ENCODE peak calls at places on chromosomes 16 and 17, in four cellular contexts. One of them, this sample, is unnamed.

GRCh38 chr17:3127451-3127850 is at the start of gene OR1G1:
- DNase-seq in K562: no peak
- DNase-seq in GM12878: no peak
- DNase-seq in HepG2: no peak
- DNase-seq in this sample: no peak

GRCh38 chr16:477758-478157 is 49.8 kb upstream of the CAPN15 start:
- DNase-seq in GM12878: no peak
- DNase-seq in K562: no peak
- DNase-seq in HepG2: no peak
- DNase-seq in this sample: no peak

GRCh38 chr16:51756447-51757123 is 605.5 kb upstream of the SALL1 start:
- DNase-seq in K562: no peak
- DNase-seq in HepG2: no peak
- DNase-seq in GM12878: no peak
- DNase-seq in this sample: no peak

GRCh38 chr16:56420613-56421012 is 4.7 kb downstream of the AMFR start:
- DNase-seq in K562: no peak
- DNase-seq in HepG2: no peak
- DNase-seq in GM12878: no peak
- DNase-seq in this sample: no peak

GRCh38 chr16:24848065-24848464 is 2.3 kb downstream of the SLC5A11 start:
- DNase-seq in HepG2: no peak
- DNase-seq in K562: no peak
- DNase-seq in GM12878: no peak
- DNase-seq in this sample: no peak

GRCh38 chr16:48542020-48542473 is 67.9 kb downstream of the N4BP1 start:
- DNase-seq in GM12878: no peak
- DNase-seq in HepG2: no peak
- DNase-seq in K562: no peak
- DNase-seq in this sample: no peak

GRCh38 chr17:27915715-27916114 is 22.6 kb upstream of the LYRM9 start:
- DNase-seq in GM12878: no peak
- DNase-seq in K562: no peak
- DNase-seq in HepG2: no peak
- DNase-seq in this sample: peak

GRCh38 chr16:4529085-4530060 is 9.2 kb downstream of the CDIP1 start:
- DNase-seq in HepG2: no peak
- DNase-seq in K562: no peak
- DNase-seq in GM12878: peak
- DNase-seq in this sample: peak

GRCh38 chr16:71229344-71229743 is 1.2 kb downstream of the HYDIN start:
- DNase-seq in K562: no peak
- DNase-seq in GM12878: no peak
- DNase-seq in HepG2: no peak
- DNase-seq in this sample: no peak

GRCh38 chr16:80433617-80434016 is 107.2 kb upstream of the DYNLRB2 start:
- DNase-seq in K562: no peak
- DNase-seq in HepG2: no peak
- DNase-seq in GM12878: no peak
- DNase-seq in this sample: no peak

GRCh38 chr17:80364091-80364691 is 50.8 kb upstream of the ENDOV start:
- DNase-seq in HepG2: peak
- DNase-seq in GM12878: no peak
- DNase-seq in K562: no peak
- DNase-seq in this sample: peak

GRCh38 chr17:73430848-73431247 is 119.0 kb upstream of the CDC42EP4 start:
- DNase-seq in HepG2: no peak
- DNase-seq in K562: no peak
- DNase-seq in GM12878: no peak
- DNase-seq in this sample: no peak

GRCh38 chr16:79190542-79190941 is 410.0 kb downstream of the MAF start:
- DNase-seq in GM12878: no peak
- DNase-seq in HepG2: no peak
- DNase-seq in K562: no peak
- DNase-seq in this sample: no peak

GRCh38 chr17:69528035-69528434 is 113.5 kb downstream of the MAP2K6 start:
- DNase-seq in K562: no peak
- DNase-seq in GM12878: no peak
- DNase-seq in HepG2: no peak
- DNase-seq in this sample: no peak

GRCh38 chr16:74296465-74297295 is at the start of gene PSMD7:
- DNase-seq in GM12878: peak
- DNase-seq in HepG2: peak
- DNase-seq in K562: peak
- DNase-seq in this sample: peak

GRCh38 chr16:84928679-84929420 is 82.5 kb downstream of the ZDHHC7 start:
- DNase-seq in HepG2: no peak
- DNase-seq in GM12878: no peak
- DNase-seq in K562: peak
- DNase-seq in this sample: no peak

GRCh38 chr17:43467981-43468541 is 15.7 kb upstream of the DHX8 start:
- DNase-seq in HepG2: no peak
- DNase-seq in GM12878: no peak
- DNase-seq in K562: no peak
- DNase-seq in this sample: no peak

GRCh38 chr16:66275795-66276428 is 90.6 kb upstream of the CDH5 start:
- DNase-seq in K562: peak
- DNase-seq in HepG2: peak
- DNase-seq in GM12878: no peak
- DNase-seq in this sample: peak

GRCh38 chr17:35666070-35666469 is 65.4 kb upstream of the RASL10B start:
- DNase-seq in GM12878: no peak
- DNase-seq in HepG2: no peak
- DNase-seq in K562: no peak
- DNase-seq in this sample: no peak

GRCh38 chr17:80113033-80113484 is 11.7 kb downstream of the GAA start:
- DNase-seq in GM12878: no peak
- DNase-seq in K562: peak
- DNase-seq in HepG2: no peak
- DNase-seq in this sample: no peak

GRCh38 chr16:67546761-67547422 is 15.4 kb upstream of the CTCF start:
- DNase-seq in GM12878: no peak
- DNase-seq in K562: peak
- DNase-seq in HepG2: peak
- DNase-seq in this sample: peak

GRCh38 chr16:25707982-25708583 is 16.3 kb downstream of the HS3ST4 start:
- DNase-seq in K562: peak
- DNase-seq in HepG2: peak
- DNase-seq in GM12878: no peak
- DNase-seq in this sample: peak

GRCh38 chr16:75075688-75076268 is 40.8 kb downstream of the LDHD start:
- DNase-seq in K562: no peak
- DNase-seq in GM12878: no peak
- DNase-seq in HepG2: no peak
- DNase-seq in this sample: no peak

GRCh38 chr16:12295395-12295794 is 318.9 kb downstream of the SNX29 start:
- DNase-seq in GM12878: no peak
- DNase-seq in K562: no peak
- DNase-seq in HepG2: no peak
- DNase-seq in this sample: no peak

GRCh38 chr17:7884581-7885356 is 3.8 kb upstream of the CHD3 start:
- DNase-seq in HepG2: no peak
- DNase-seq in K562: peak
- DNase-seq in GM12878: no peak
- DNase-seq in this sample: no peak

GRCh38 chr17:68656666-68657065 is 55.5 kb upstream of the FAM20A start:
- DNase-seq in HepG2: no peak
- DNase-seq in K562: no peak
- DNase-seq in GM12878: no peak
- DNase-seq in this sample: no peak

GRCh38 chr16:12229759-12230594 is 253.4 kb downstream of the SNX29 start:
- DNase-seq in K562: no peak
- DNase-seq in GM12878: no peak
- DNase-seq in HepG2: peak
- DNase-seq in this sample: no peak

GRCh38 chr16:85452364-85453178 is 160.6 kb upstream of the GSE1 start:
- DNase-seq in K562: no peak
- DNase-seq in GM12878: no peak
- DNase-seq in HepG2: no peak
- DNase-seq in this sample: no peak

GRCh38 chr16:19135896-19136438 is 22.2 kb downstream of the ITPRIPL2 start:
- DNase-seq in HepG2: no peak
- DNase-seq in K562: peak
- DNase-seq in GM12878: no peak
- DNase-seq in this sample: no peak

GRCh38 chr17:16398270-16399267 is 16.8 kb upstream of the TRPV2 start:
- DNase-seq in HepG2: peak
- DNase-seq in K562: peak
- DNase-seq in GM12878: peak
- DNase-seq in this sample: no peak

GRCh38 chr17:1298616-1299015 is 19.2 kb downstream of the TRARG1 start:
- DNase-seq in HepG2: no peak
- DNase-seq in GM12878: no peak
- DNase-seq in K562: peak
- DNase-seq in this sample: peak

GRCh38 chr17:57720636-57721035 is 24.5 kb downstream of the CCDC182 start:
- DNase-seq in HepG2: no peak
- DNase-seq in K562: no peak
- DNase-seq in GM12878: no peak
- DNase-seq in this sample: no peak
- TF ChIP-seq CBFB in HepG2: no peak
- TF ChIP-seq CBFB in K562: no peak
- TF ChIP-seq CBFB in GM12878: no peak
- TF ChIP-seq CBFB in this sample: no peak

DNA sequence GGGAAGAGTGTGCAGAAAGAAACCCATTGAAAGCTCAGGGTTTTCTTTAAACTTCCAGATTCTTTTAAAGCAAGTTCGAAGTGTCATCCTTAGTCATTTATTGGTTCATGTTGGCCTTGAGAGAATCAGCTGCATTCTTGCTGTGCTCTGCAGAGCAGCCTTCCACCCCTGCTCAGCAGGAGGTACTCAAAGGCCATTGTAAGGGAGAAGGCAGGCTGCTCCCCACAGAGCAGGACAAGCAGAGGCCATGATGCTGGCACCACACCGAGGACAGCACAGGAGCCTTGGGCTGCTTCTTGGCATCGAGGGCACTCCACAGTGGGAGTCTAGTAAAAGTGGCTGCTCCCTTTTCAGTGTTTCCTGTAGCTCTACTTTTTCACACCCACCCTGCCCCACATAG is 29.6 kb downstream of the NMT1 start:
- DNase-seq in GM12878: no peak
- DNase-seq in K562: no peak
- DNase-seq in HepG2: no peak
- DNase-seq in this sample: no peak
- TF ChIP-seq CBFB in GM12878: no peak
- TF ChIP-seq CBFB in K562: no peak
- TF ChIP-seq CBFB in HepG2: no peak
- TF ChIP-seq CBFB in this sample: no peak

GRCh38 chr17:57644311-57644710 is 100.8 kb downstream of the CCDC182 start:
- DNase-seq in K562: no peak
- DNase-seq in GM12878: no peak
- DNase-seq in HepG2: no peak
- DNase-seq in this sample: no peak

GRCh38 chr17:57649191-57649590 is 95.9 kb downstream of the CCDC182 start:
- DNase-seq in HepG2: no peak
- DNase-seq in GM12878: no peak
- DNase-seq in K562: no peak
- DNase-seq in this sample: no peak

GRCh38 chr17:57648720-57649119 is 96.4 kb downstream of the CCDC182 start:
- DNase-seq in K562: no peak
- DNase-seq in GM12878: no peak
- DNase-seq in HepG2: no peak
- DNase-seq in this sample: no peak

GRCh38 chr17:57643062-57643461 is 102.0 kb downstream of the CCDC182 start:
- DNase-seq in K562: no peak
- DNase-seq in GM12878: no peak
- DNase-seq in HepG2: no peak
- DNase-seq in this sample: no peak

GRCh38 chr17:57645950-57646686 is 99.0 kb downstream of the CCDC182 start:
- DNase-seq in HepG2: no peak
- DNase-seq in GM12878: no peak
- DNase-seq in K562: no peak
- DNase-seq in this sample: no peak
- TF ChIP-seq CBFB in HepG2: no peak
- TF ChIP-seq CBFB in GM12878: no peak
- TF ChIP-seq CBFB in K562: no peak
- TF ChIP-seq CBFB in this sample: no peak

DNA sequence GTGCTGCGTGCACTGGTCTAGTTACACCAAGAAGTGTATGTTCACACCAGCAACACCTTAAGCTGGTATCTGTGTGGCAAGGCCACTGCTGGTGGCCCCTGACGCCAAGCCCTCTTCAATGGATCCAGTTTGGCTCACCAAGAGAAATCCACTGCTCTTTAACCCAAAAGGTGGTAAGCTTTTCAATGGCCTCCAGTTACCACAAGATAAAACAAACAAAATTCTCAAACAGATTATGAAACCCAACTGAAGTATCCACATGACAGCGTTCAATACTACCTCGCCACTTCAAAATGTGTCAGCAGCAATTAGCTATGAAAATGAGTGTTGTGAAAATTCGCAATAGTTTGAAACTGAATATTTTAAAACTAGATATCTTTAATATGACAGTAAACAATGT is 96.5 kb upstream of the AKTIP start:
- DNase-seq in GM12878: no peak
- DNase-seq in K562: no peak
- DNase-seq in HepG2: peak
- DNase-seq in this sample: no peak
- TF ChIP-seq CBFB in GM12878: no peak
- TF ChIP-seq CBFB in K562: no peak
- TF ChIP-seq CBFB in HepG2: no peak
- TF ChIP-seq CBFB in this sample: no peak

GRCh38 chr16:47017636-47018035 is 44.2 kb upstream of the DNAJA2 start:
- DNase-seq in GM12878: no peak
- DNase-seq in HepG2: no peak
- DNase-seq in K562: no peak
- DNase-seq in this sample: no peak

GRCh38 chr16:47018223-47018891 is 44.9 kb upstream of the DNAJA2 start:
- DNase-seq in HepG2: peak
- DNase-seq in GM12878: peak
- DNase-seq in K562: peak
- DNase-seq in this sample: peak

GRCh38 chr16:47019563-47019962 is 46.1 kb upstream of the DNAJA2 start:
- DNase-seq in K562: no peak
- DNase-seq in HepG2: no peak
- DNase-seq in GM12878: no peak
- DNase-seq in this sample: no peak

GRCh38 chr16:47013910-47014309 is 40.4 kb upstream of the DNAJA2 start:
- DNase-seq in HepG2: no peak
- DNase-seq in K562: no peak
- DNase-seq in GM12878: no peak
- DNase-seq in this sample: no peak

GRCh38 chr16:47016700-47017133 is 43.2 kb upstream of the DNAJA2 start:
- DNase-seq in K562: no peak
- DNase-seq in HepG2: no peak
- DNase-seq in GM12878: peak
- DNase-seq in this sample: no peak
- TF ChIP-seq CBFB in K562: no peak
- TF ChIP-seq CBFB in HepG2: no peak
- TF ChIP-seq CBFB in GM12878: peak
- TF ChIP-seq CBFB in this sample: no peak

This sample was measured in WTC11.